ENCODE peak calls at places on chromosomes 11 and 22, in eight cellular contexts. K, Z, W, U, F, X, I and P are unnamed samples.

GRCh38 chr11:76004400-76004799 is 189.4 kb downstream of the UVRAG start:
- DNase-seq in K (no peak), Z (no peak), W (no peak), U (no peak), F (no peak), X (no peak), I (no peak), P (no peak)

GRCh38 chr11:34654491-34655334 is 33.8 kb downstream of the EHF start:
- DNase-seq in K (peak; percentile 74), Z (peak; percentile 37), W (peak; percentile 89), U (no peak), F (no peak), X (peak; percentile 42), I (peak; percentile 82), P (no peak)

GRCh38 chr22:37146507-37147180 is 3.1 kb downstream of the IL2RB start:
- DNase-seq in K (no peak), Z (no peak), W (no peak), U (no peak), F (no peak), X (no peak), I (no peak), P (no peak)

GRCh38 chr11:44980533-44981427 is 30.1 kb upstream of the TP53I11 start:
- DNase-seq in K (no peak), Z (no peak), W (no peak), U (no peak), F (no peak), X (no peak), I (no peak), P (no peak)

GRCh38 chr22:21457023-21457787 is 10.0 kb upstream of the TMEM191C start:
- DNase-seq in K (no peak), Z (no peak), W (peak; percentile 6), U (peak; percentile 70), F (no peak), X (no peak), I (no peak), P (no peak)

GRCh38 chr22:20497426-20497825 is 1.8 kb upstream of the KLHL22 start:
- DNase-seq in K (no peak), Z (no peak), W (no peak), U (no peak), F (no peak), X (no peak), I (no peak), P (no peak)

GRCh38 chr22:36197601-36198146 is 3.9 kb downstream of the APOL4 start:
- DNase-seq in K (no peak), Z (no peak), W (no peak), U (no peak), F (peak; percentile 13), X (no peak), I (no peak), P (no peak)

GRCh38 chr11:63985812-63986155 is 454 bp upstream of the OTUB1 start:
- DNase-seq in K (no peak), Z (no peak), W (no peak), U (no peak), F (no peak), X (no peak), I (no peak), P (no peak)

GRCh38 chr11:30561691-30562412 is 24.3 kb downstream of the MPPED2 start:
- DNase-seq in K (no peak), Z (peak; percentile 60), W (no peak), U (no peak), F (no peak), X (no peak), I (no peak), P (no peak)

GRCh38 chr22:50182176-50183081 is 3.3 kb upstream of the TRABD start:
- DNase-seq in K (peak; percentile 87), Z (no peak), W (no peak), U (no peak), F (no peak), X (no peak), I (no peak), P (no peak)

GRCh38 chr11:108734956-108735559 is 70.2 kb downstream of the DDX10 start:
- DNase-seq in K (no peak), Z (no peak), W (no peak), U (no peak), F (no peak), X (no peak), I (peak; percentile 34), P (no peak)

DNA sequence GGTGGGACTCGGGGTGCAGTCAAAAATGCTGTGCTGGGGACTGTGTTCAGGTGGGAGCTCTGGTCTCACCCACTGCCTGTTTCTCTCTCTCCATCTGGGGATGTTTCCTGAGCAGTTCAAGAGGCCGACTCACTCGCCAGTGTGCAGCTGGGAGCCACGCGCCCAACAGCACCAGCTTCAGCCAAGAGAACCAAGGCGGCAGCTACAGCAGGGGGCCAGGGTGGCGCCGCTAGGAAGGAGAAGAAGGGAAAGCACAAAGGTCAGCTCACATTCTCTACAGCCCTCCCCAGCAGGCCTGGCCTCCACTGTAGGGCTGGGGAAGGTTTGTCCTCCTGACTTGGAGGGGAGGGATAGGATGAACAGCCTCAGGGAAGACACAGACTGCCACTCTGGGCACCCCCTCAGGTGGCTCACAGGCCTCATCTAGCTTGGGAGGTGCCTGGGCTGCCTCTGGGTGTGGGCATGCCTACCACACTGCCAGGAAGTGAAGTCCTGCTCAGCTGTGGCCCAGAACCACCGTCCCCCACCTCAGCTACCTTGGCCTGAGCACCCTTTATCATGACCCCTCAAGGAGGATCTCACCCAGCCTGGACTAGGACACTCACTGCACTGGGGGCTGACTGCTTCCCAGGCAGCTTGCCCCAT is 13.0 kb downstream of the TUB start:
- DNase-seq in K (peak; percentile 15), Z (no peak), W (no peak), U (no peak), F (no peak), X (no peak), I (no peak), P (no peak)
- TF ChIP-seq CTCF in K (no peak), Z (no peak), W (no peak), U (no peak), F (no peak), X (no peak), I (no peak), P (no peak)

GRCh38 chr11:58575377-58576020 is at the start of gene LPXN:
- DNase-seq in K (no peak), Z (peak; percentile 73), W (no peak), U (no peak), F (no peak), X (no peak), I (peak; percentile 81), P (no peak)

GRCh38 chr11:58577441-58578135 is 1.3 kb upstream of the ZFP91 start:
- DNase-seq in K (peak; percentile 50), Z (peak; percentile 97), W (no peak), U (no peak), F (peak; percentile 46), X (peak; percentile 73), I (peak; percentile 91), P (peak; percentile 65)

GRCh38 chr11:58578635-58579191 is at the start of gene ZFP91:
- DNase-seq in K (peak; percentile 98), Z (peak; percentile 92), W (peak; percentile 98), U (peak; percentile 98), F (peak; percentile 94), X (peak; percentile 98), I (peak; percentile 97), P (peak; percentile 87)

GRCh38 chr11:58578136-58578634 is 678 bp upstream of the ZFP91 start:
- DNase-seq in K (peak; percentile 95), Z (peak; percentile 97), W (peak; percentile 94), U (peak; percentile 98), F (peak; percentile 87), X (peak; percentile 97), I (peak; percentile 98), P (peak; percentile 93)

DNA sequence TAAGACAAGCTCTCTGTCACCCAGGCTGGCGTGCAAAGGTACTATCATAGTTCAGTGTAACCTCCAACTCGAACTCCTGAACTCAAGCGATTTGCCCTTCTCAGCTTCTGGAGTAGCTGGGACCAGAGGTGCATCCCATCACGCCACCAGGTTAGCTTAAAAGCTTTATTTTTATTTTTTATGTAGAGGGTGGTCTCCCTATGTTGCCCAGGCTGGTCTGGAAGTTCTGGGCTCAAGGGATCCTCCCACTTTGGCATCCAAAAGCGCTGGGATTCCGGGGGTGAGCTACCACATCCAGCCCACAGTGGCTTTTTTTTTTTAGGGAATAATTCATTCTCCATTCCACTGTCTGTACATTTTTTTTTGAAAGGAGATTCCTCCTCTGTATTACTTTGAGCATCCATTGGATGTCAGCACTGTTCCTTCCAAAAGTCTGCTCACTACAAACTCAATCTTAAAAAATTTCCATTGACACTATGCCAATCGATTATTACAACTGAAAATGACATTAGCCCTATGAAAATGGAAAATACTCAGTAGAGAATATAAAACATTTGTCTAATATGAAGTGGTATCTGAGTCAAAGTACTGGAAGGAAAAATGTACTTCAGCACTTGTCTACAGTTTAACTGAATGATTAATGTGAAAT is 1.3 kb upstream of the LPXN start:
- DNase-seq in K (no peak), Z (peak; percentile 59), W (no peak), U (no peak), F (no peak), X (no peak), I (peak; percentile 66), P (no peak)
- TF ChIP-seq CTCF in K (no peak), Z (peak; percentile 48), W (no peak), U (peak; percentile 60), F (no peak), X (peak; percentile 50), I (peak; percentile 61), P (peak; percentile 24)

GRCh38 chr22:17266261-17266971 is 47.2 kb upstream of the ADA2 start:
- DNase-seq in K (no peak), Z (no peak), W (no peak), U (no peak), F (peak; percentile 30), X (no peak), I (no peak), P (no peak)
- TF ChIP-seq CTCF in K (no peak), Z (no peak), W (no peak), U (no peak), F (no peak), X (no peak), I (no peak), P (no peak)

GRCh38 chr11:61735391-61735790 is 17.0 kb upstream of the MYRF start:
- DNase-seq in K (no peak), Z (no peak), W (no peak), U (no peak), F (no peak), X (no peak), I (no peak), P (no peak)

GRCh38 chr11:61736310-61736709 is 16.1 kb upstream of the MYRF start:
- DNase-seq in K (no peak), Z (no peak), W (no peak), U (no peak), F (no peak), X (no peak), I (no peak), P (no peak)

GRCh38 chr11:61737636-61738386 is 14.6 kb upstream of the MYRF start:
- DNase-seq in K (no peak), Z (no peak), W (no peak), U (no peak), F (no peak), X (no peak), I (no peak), P (no peak)

GRCh38 chr11:61738776-61739175 is 13.7 kb upstream of the MYRF start:
- DNase-seq in K (no peak), Z (no peak), W (no peak), U (no peak), F (no peak), X (no peak), I (no peak), P (no peak)

DNA sequence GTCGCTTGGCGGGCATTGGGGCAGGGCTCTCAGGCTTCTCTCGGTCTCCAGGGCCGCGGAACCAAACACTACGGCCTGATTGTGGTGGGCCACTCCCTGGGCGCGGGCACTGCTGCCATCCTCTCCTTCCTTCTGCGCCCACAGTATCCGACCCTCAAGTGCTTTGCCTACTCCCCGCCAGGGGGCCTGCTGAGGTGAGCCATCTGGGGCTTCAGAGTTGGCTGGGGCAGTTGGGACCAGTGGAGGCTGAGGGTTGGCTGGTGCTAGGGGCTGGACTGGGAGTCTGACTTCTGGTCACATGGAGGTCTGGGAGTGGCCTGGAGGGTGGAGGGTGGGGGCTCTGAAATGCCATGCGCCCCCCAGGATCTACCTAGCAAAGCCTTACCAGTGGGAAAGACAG is 15.3 kb upstream of the MYRF start:
- DNase-seq in K (no peak), Z (no peak), W (no peak), U (no peak), F (no peak), X (no peak), I (no peak), P (no peak)
- TF ChIP-seq CTCF in K (no peak), Z (no peak), W (no peak), U (no peak), F (no peak), X (no peak), I (no peak), P (no peak)